ENCODE peak calls at places on chromosomes 7 and 10, in six cellular contexts. M is kidney epithelial cell; K is GM23248; P is choroid plexus epithelial cell; X is IMR-90; E is effector memory CD4-positive, alpha-beta T cell. S is an unnamed sample.

GRCh38 chr10:45075821-45076220 is 75.1 kb downstream of the ZNF22 start:
- DNase-seq in E (no peak), X (no peak), M (no peak), K (no peak), P (no peak), S (no peak)

GRCh38 chr7:77651544-77652162 is 44.6 kb upstream of the RSBN1L start:
- DNase-seq in E (no peak), X (peak), M (no peak), P (peak), K (peak), S (no peak)

GRCh38 chr10:14450041-14450491 is 119.3 kb upstream of the FRMD4A start:
- DNase-seq in X (peak), E (no peak), M (no peak), P (peak), K (peak), S (peak)

GRCh38 chr7:43328785-43329380 is 216.4 kb downstream of the HECW1 start:
- DNase-seq in E (no peak), P (peak), M (no peak), X (no peak), K (no peak), S (no peak)

GRCh38 chr7:115516341-115516740 is 514.2 kb downstream of the TFEC start:
- DNase-seq in K (no peak), P (peak), E (no peak), M (no peak), X (no peak), S (no peak)

GRCh38 chr7:142482899-142483658 is 225.2 kb upstream of the PRSS58 start:
- DNase-seq in M (no peak), X (peak), K (peak), P (peak), E (no peak), S (no peak)

GRCh38 chr10:73909716-73910115 is 1.2 kb upstream of the PLAU start:
- DNase-seq in E (no peak), M (no peak), P (no peak), X (no peak), K (no peak), S (no peak)

GRCh38 chr7:25894002-25894901 is 257.7 kb upstream of the NFE2L3 start:
- DNase-seq in K (peak), E (no peak), X (no peak), P (peak), M (no peak), S (no peak)

GRCh38 chr7:92926697-92927044 is 90.3 kb upstream of the CDK6 start:
- DNase-seq in K (no peak), E (no peak), P (no peak), M (no peak), X (no peak), S (no peak)
- H3K4me3 ChIP-seq in K (no peak), E (no peak), P (no peak), M (no peak), X (no peak), S (no peak)

DNA sequence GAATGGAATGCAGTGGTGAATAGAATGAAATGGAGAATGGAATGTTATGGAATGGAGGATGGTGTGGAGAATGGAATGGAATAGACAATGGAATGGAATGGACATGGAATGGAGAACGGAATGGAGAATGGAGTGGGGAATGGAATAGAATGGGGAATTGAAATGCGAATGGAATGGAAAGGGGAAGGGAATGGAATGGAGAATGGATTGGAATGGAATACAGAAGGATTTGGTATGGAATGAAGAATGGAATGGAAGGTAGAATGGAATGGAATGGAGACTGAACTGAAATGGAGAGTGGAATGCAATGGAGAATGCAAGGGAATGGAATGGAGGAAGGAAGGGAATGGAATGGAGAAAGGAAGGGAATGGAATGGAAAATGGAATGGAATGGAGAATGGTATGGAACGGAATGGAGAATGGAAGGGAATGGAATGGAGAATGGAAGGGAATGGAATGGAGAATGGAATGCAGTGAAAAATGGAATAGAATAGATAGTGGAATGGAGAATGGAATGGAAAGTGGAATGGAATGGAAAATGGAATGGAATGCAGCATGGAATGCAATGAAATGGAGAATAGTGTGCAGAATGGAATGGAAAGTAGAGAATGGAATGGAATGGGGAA is 94.8 kb downstream of the NSUN6 start:
- DNase-seq in K (no peak), P (no peak), X (no peak), E (no peak), M (no peak), S (no peak)
- H3K4me3 ChIP-seq in K (no peak), P (no peak), X (no peak), E (no peak), M (no peak), S (no peak)

GRCh38 chr10:34523017-34523767 is 291.9 kb downstream of the PARD3 start:
- DNase-seq in K (peak), M (no peak), X (peak), E (no peak), P (peak), S (no peak)

GRCh38 chr10:34520510-34520909 is 294.6 kb downstream of the PARD3 start:
- DNase-seq in K (no peak), P (no peak), X (no peak), M (no peak), E (no peak), S (no peak)

GRCh38 chr10:34520084-34520483 is 295.0 kb downstream of the PARD3 start:
- DNase-seq in K (no peak), E (no peak), X (no peak), M (peak), P (no peak), S (no peak)

GRCh38 chr10:34524369-34525091 is 290.6 kb downstream of the PARD3 start:
- DNase-seq in K (no peak), E (no peak), M (no peak), P (no peak), X (no peak), S (no peak)

GRCh38 chr10:34522542-34522941 is 292.6 kb downstream of the PARD3 start:
- DNase-seq in P (peak), E (no peak), K (no peak), M (no peak), X (peak), S (no peak)
- H3K4me3 ChIP-seq in P (no peak), E (no peak), K (no peak), M (no peak), X (no peak), S (no peak)

GRCh38 chr7:47573758-47574472 is 8.0 kb downstream of the TNS3 start:
- DNase-seq in K (peak), M (peak), X (peak), E (no peak), P (peak), S (no peak)
- H3K4me3 ChIP-seq in K (peak), M (no peak), X (no peak), E (no peak), P (no peak), S (no peak)

GRCh38 chr7:148963583-148964509 is 64.5 kb downstream of the PDIA4 start:
- DNase-seq in M (no peak), E (no peak), K (peak), X (no peak), P (peak), S (no peak)

GRCh38 chr7:148962823-148963582 is 65.3 kb downstream of the PDIA4 start:
- DNase-seq in P (peak), M (no peak), E (peak), K (peak), X (peak), S (no peak)

GRCh38 chr7:148962515-148962822 is 65.8 kb downstream of the PDIA4 start:
- DNase-seq in X (no peak), K (no peak), E (no peak), M (no peak), P (no peak), S (no peak)

GRCh38 chr7:148964510-148965267 is 63.6 kb downstream of the PDIA4 start:
- DNase-seq in E (no peak), P (no peak), K (peak), M (no peak), X (no peak), S (no peak)

DNA sequence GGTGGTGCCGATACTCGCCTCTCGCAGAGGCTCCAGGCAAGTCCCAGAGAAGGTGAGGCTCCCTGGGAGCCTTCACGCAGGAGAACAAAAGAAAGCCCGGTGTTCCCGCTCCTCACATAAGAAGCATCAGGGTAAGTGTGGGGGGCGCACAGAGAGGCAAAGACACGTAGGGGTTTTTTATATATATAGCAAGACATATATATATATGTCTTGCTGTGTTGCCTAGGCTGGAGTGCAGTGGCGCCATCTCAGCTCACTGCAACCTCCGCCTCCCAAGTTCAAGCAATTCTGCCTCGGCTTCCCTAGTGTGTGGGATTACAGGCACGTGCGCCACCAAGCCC is 61.3 kb downstream of the PDIA4 start:
- DNase-seq in M (no peak), E (no peak), K (no peak), X (no peak), P (no peak), S (no peak)
- H3K4me3 ChIP-seq in M (no peak), E (peak), K (peak), X (no peak), P (peak), S (no peak)

DNA sequence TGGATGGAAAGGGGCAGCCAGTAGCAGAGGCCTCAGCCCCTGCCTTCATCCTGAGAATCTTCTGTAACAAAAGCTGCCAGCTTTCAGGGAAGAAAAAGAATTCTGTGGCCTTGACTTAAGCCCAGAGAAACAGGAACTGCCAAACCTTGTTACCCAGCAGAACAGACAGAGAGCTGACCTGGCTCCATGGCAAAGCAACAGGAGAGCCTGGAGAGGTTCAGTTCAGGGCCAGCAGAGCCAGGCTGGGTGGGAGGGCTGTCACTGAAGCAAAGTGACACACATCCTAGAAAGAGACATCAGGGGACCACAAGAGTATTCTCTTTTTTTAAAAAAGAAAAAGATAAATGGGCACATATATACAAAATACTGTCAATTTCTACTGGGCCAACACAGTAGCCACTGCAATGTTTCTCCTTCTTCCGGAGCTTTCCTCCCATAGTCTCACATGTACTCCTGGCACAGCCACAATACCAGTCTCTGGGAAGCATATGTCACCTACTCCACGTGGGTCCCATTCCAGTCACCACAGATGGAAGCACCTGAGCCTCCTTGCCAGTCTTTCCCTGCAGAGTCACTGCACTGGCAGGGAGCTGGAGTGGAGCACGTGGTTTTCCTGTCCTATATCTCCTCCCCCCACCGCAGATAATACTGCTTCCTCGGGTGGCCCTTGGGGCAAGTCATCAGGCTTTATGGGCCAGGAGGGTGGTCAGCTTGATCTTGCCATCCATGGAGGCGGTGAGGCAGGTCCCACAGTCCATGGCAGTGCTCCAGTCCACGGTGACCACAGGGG is 15.2 kb upstream of the CYREN start:
- DNase-seq in X (no peak), E (no peak), M (no peak), P (no peak), K (no peak), S (no peak)
- H3K4me3 ChIP-seq in X (no peak), E (no peak), M (no peak), P (no peak), K (no peak), S (no peak)

GRCh38 chr10:79349072-79349491 is 1.8 kb downstream of the PPIF start:
- DNase-seq in E (no peak), P (no peak), X (no peak), M (no peak), K (no peak), S (no peak)
- H3K4me3 ChIP-seq in E (no peak), P (peak), X (no peak), M (no peak), K (peak), S (peak)